ENCODE peak calls at places on chromosomes 16 and 17, in nine cellular contexts. One of them, this sample, is unnamed.

GRCh38 chr16:3841729-3842508 is 38.6 kb downstream of the CREBBP start:
- DNase-seq in hepatic stellate cell: no peak
- DNase-seq in caudate nucleus: no peak
- DNase-seq in T-helper 2 cell: no peak
- DNase-seq in lower lobe of right lung: no peak
- DNase-seq in ovary: no peak
- DNase-seq in AG09309: no peak
- DNase-seq in epithelial cell of esophagus: peak; percentile 39
- DNase-seq in A549: no peak
- DNase-seq in this sample: no peak

GRCh38 chr16:9441021-9441420 is 349.6 kb downstream of the HAPSTR1 start:
- DNase-seq in hepatic stellate cell: no peak
- DNase-seq in caudate nucleus: no peak
- DNase-seq in T-helper 2 cell: no peak
- DNase-seq in lower lobe of right lung: no peak
- DNase-seq in ovary: no peak
- DNase-seq in AG09309: no peak
- DNase-seq in epithelial cell of esophagus: no peak
- DNase-seq in A549: no peak
- DNase-seq in this sample: no peak

GRCh38 chr17:45096141-45096540 is 35.0 kb downstream of the NMT1 start:
- DNase-seq in hepatic stellate cell: peak; percentile 51
- DNase-seq in caudate nucleus: no peak
- DNase-seq in T-helper 2 cell: no peak
- DNase-seq in lower lobe of right lung: no peak
- DNase-seq in ovary: no peak
- DNase-seq in AG09309: no peak
- DNase-seq in epithelial cell of esophagus: peak; percentile 56
- DNase-seq in A549: peak; percentile 63
- DNase-seq in this sample: no peak

GRCh38 chr17:31696184-31696602 is 162.9 kb downstream of the COPRS start:
- DNase-seq in hepatic stellate cell: peak; percentile 89
- DNase-seq in caudate nucleus: peak; percentile 25
- DNase-seq in T-helper 2 cell: no peak
- DNase-seq in lower lobe of right lung: peak; percentile 53
- DNase-seq in ovary: peak; percentile 80
- DNase-seq in AG09309: peak; percentile 93
- DNase-seq in epithelial cell of esophagus: no peak
- DNase-seq in A549: no peak
- DNase-seq in this sample: peak; percentile 95

GRCh38 chr16:12896562-12896961 is 4.8 kb upstream of the SHISA9 start:
- DNase-seq in hepatic stellate cell: no peak
- DNase-seq in caudate nucleus: no peak
- DNase-seq in T-helper 2 cell: no peak
- DNase-seq in lower lobe of right lung: no peak
- DNase-seq in ovary: no peak
- DNase-seq in AG09309: no peak
- DNase-seq in epithelial cell of esophagus: peak; percentile 48
- DNase-seq in A549: peak; percentile 60
- DNase-seq in this sample: no peak

GRCh38 chr16:31664683-31665482 is 137.2 kb downstream of the AHSP start:
- DNase-seq in hepatic stellate cell: no peak
- DNase-seq in caudate nucleus: no peak
- DNase-seq in T-helper 2 cell: no peak
- DNase-seq in lower lobe of right lung: no peak
- DNase-seq in ovary: no peak
- DNase-seq in AG09309: no peak
- DNase-seq in epithelial cell of esophagus: peak; percentile 47
- DNase-seq in A549: no peak
- DNase-seq in this sample: no peak

GRCh38 chr17:78346605-78347250 is 13.1 kb downstream of the SOCS3 start:
- DNase-seq in hepatic stellate cell: no peak
- DNase-seq in caudate nucleus: no peak
- DNase-seq in T-helper 2 cell: no peak
- DNase-seq in lower lobe of right lung: no peak
- DNase-seq in ovary: no peak
- DNase-seq in AG09309: no peak
- DNase-seq in epithelial cell of esophagus: peak; percentile 94
- DNase-seq in A549: no peak
- DNase-seq in this sample: no peak

GRCh38 chr17:30519166-30519565 is 42.0 kb downstream of the GOSR1 start:
- DNase-seq in hepatic stellate cell: no peak
- DNase-seq in caudate nucleus: no peak
- DNase-seq in T-helper 2 cell: no peak
- DNase-seq in lower lobe of right lung: no peak
- DNase-seq in ovary: no peak
- DNase-seq in AG09309: no peak
- DNase-seq in epithelial cell of esophagus: no peak
- DNase-seq in A549: no peak
- DNase-seq in this sample: no peak

GRCh38 chr17:53420035-53420641 is 402.6 kb upstream of the KIF2B start:
- DNase-seq in hepatic stellate cell: no peak
- DNase-seq in caudate nucleus: no peak
- DNase-seq in T-helper 2 cell: no peak
- DNase-seq in lower lobe of right lung: no peak
- DNase-seq in ovary: no peak
- DNase-seq in AG09309: no peak
- DNase-seq in epithelial cell of esophagus: peak; percentile 31
- DNase-seq in A549: no peak
- DNase-seq in this sample: no peak

GRCh38 chr16:88759245-88759975 is 25.6 kb downstream of the PIEZO1 start:
- DNase-seq in hepatic stellate cell: peak; percentile 69
- DNase-seq in caudate nucleus: no peak
- DNase-seq in T-helper 2 cell: no peak
- DNase-seq in lower lobe of right lung: peak; percentile 80
- DNase-seq in ovary: peak; percentile 85
- DNase-seq in AG09309: no peak
- DNase-seq in epithelial cell of esophagus: no peak
- DNase-seq in A549: no peak
- DNase-seq in this sample: no peak

GRCh38 chr17:34542700-34543336 is 36.6 kb upstream of the TMEM132E start:
- DNase-seq in hepatic stellate cell: no peak
- DNase-seq in caudate nucleus: no peak
- DNase-seq in T-helper 2 cell: peak; percentile 18
- DNase-seq in lower lobe of right lung: peak; percentile 52
- DNase-seq in ovary: no peak
- DNase-seq in AG09309: no peak
- DNase-seq in epithelial cell of esophagus: peak; percentile 20
- DNase-seq in A549: peak; percentile 30
- DNase-seq in this sample: no peak

GRCh38 chr17:65660947-65661346 is 99.5 kb upstream of the AXIN2 start:
- DNase-seq in hepatic stellate cell: peak; percentile 24
- DNase-seq in caudate nucleus: no peak
- DNase-seq in T-helper 2 cell: no peak
- DNase-seq in lower lobe of right lung: no peak
- DNase-seq in ovary: no peak
- DNase-seq in AG09309: no peak
- DNase-seq in epithelial cell of esophagus: peak; percentile 12
- DNase-seq in A549: peak; percentile 47
- DNase-seq in this sample: peak; percentile 38

GRCh38 chr17:68498479-68499326 is 13.5 kb upstream of the PRKAR1A start:
- DNase-seq in hepatic stellate cell: no peak
- DNase-seq in caudate nucleus: no peak
- DNase-seq in T-helper 2 cell: no peak
- DNase-seq in lower lobe of right lung: peak; percentile 68
- DNase-seq in ovary: peak; percentile 69
- DNase-seq in AG09309: no peak
- DNase-seq in epithelial cell of esophagus: no peak
- DNase-seq in A549: no peak
- DNase-seq in this sample: no peak

GRCh38 chr17:8256291-8256690 is 7.2 kb downstream of the PFAS start:
- DNase-seq in hepatic stellate cell: no peak
- DNase-seq in caudate nucleus: no peak
- DNase-seq in T-helper 2 cell: no peak
- DNase-seq in lower lobe of right lung: no peak
- DNase-seq in ovary: no peak
- DNase-seq in AG09309: no peak
- DNase-seq in epithelial cell of esophagus: no peak
- DNase-seq in A549: no peak
- DNase-seq in this sample: no peak

GRCh38 chr17:82458130-82458884 is at the start of gene NARF:
- DNase-seq in hepatic stellate cell: peak; percentile 100
- DNase-seq in caudate nucleus: peak; percentile 97
- DNase-seq in T-helper 2 cell: peak; percentile 96
- DNase-seq in lower lobe of right lung: peak; percentile 98
- DNase-seq in ovary: peak; percentile 97
- DNase-seq in AG09309: peak; percentile 95
- DNase-seq in epithelial cell of esophagus: peak; percentile 100
- DNase-seq in A549: peak; percentile 99
- DNase-seq in this sample: peak; percentile 97

GRCh38 chr17:12769981-12770380 is 19.3 kb upstream of the ARHGAP44 start:
- DNase-seq in hepatic stellate cell: no peak
- DNase-seq in caudate nucleus: no peak
- DNase-seq in T-helper 2 cell: no peak
- DNase-seq in lower lobe of right lung: no peak
- DNase-seq in ovary: no peak
- DNase-seq in AG09309: no peak
- DNase-seq in epithelial cell of esophagus: no peak
- DNase-seq in A549: no peak
- DNase-seq in this sample: no peak

GRCh38 chr16:58001781-58002410 is 689 bp downstream of the USB1 start:
- DNase-seq in hepatic stellate cell: no peak
- DNase-seq in caudate nucleus: no peak
- DNase-seq in T-helper 2 cell: no peak
- DNase-seq in lower lobe of right lung: no peak
- DNase-seq in ovary: no peak
- DNase-seq in AG09309: no peak
- DNase-seq in epithelial cell of esophagus: no peak
- DNase-seq in A549: no peak
- DNase-seq in this sample: no peak

This sample was measured in AG09319.